ENCODE peak calls at places on chromosomes 7 and 10, in five cellular contexts. V is CD8-positive, alpha-beta memory T cell; P is immature natural killer cell; F is H4; J is GM03348. U is an unnamed sample.

GRCh38 chr10:78755075-78755695 is 313.6 kb upstream of the ZMIZ1 start:
- DNase-seq in J (no peak), P (no peak), V (no peak), F (no peak), U (peak)

GRCh38 chr7:122054393-122054792 is 89.7 kb downstream of the AASS start:
- DNase-seq in F (no peak), V (no peak), J (no peak), P (no peak), U (no peak)

GRCh38 chr10:88286030-88286429 is 297.1 kb downstream of the RNLS start:
- DNase-seq in J (no peak), F (no peak), P (no peak), V (no peak), U (no peak)

GRCh38 chr10:6151087-6151977 is 51.4 kb upstream of the PFKFB3 start:
- DNase-seq in F (peak), J (peak), V (peak), P (peak), U (peak)

GRCh38 chr7:56121440-56121839 is 5.2 kb upstream of the NUPR2 start:
- DNase-seq in P (no peak), V (no peak), F (no peak), J (no peak), U (no peak)

GRCh38 chr7:48171190-48171589 is at the start of gene ABCA13:
- DNase-seq in P (no peak), V (no peak), J (peak), F (peak), U (peak)

GRCh38 chr7:44283381-44284211 is 41.8 kb downstream of the CAMK2B start:
- DNase-seq in F (no peak), P (no peak), V (no peak), J (no peak), U (no peak)

GRCh38 chr7:155392726-155393570 is 65.0 kb upstream of the EN2 start:
- DNase-seq in J (no peak), F (no peak), P (no peak), V (no peak), U (no peak)

GRCh38 chr7:114047889-114048288 is 129.1 kb upstream of the PPP1R3A start:
- DNase-seq in F (peak), V (no peak), P (no peak), J (peak), U (no peak)

GRCh38 chr10:72738476-72738875 is 46.5 kb downstream of the MCU start:
- DNase-seq in J (no peak), F (no peak), V (no peak), P (no peak), U (no peak)

GRCh38 chr7:151859948-151860685 is 16.8 kb downstream of the PRKAG2 start:
- DNase-seq in P (no peak), F (no peak), V (no peak), J (no peak), U (no peak)

GRCh38 chr7:51070163-51070562 is 246.4 kb downstream of the COBL start:
- DNase-seq in F (no peak), J (no peak), V (no peak), P (no peak), U (no peak)

GRCh38 chr7:38007096-38007495 is 86.7 kb downstream of the EPDR1 start:
- DNase-seq in J (no peak), F (no peak), V (no peak), P (no peak), U (peak)

GRCh38 chr7:100678291-100678984 is 4.9 kb downstream of the GNB2 start:
- DNase-seq in P (no peak), V (no peak), J (no peak), F (no peak), U (no peak)

GRCh38 chr10:20446794-20447193 is 450.3 kb downstream of the NEBL start:
- DNase-seq in F (no peak), V (no peak), J (no peak), P (no peak), U (no peak)

GRCh38 chr7:88167223-88167622 is 52.6 kb downstream of the SRI start:
- DNase-seq in J (no peak), V (no peak), F (no peak), P (no peak), U (peak)

GRCh38 chr7:5222861-5223411 is 32.9 kb downstream of the WIPI2 start:
- DNase-seq in J (no peak), F (no peak), V (no peak), P (no peak), U (peak)

GRCh38 chr10:3077940-3078630 is 10.7 kb downstream of the PFKP start:
- DNase-seq in F (no peak), V (no peak), J (no peak), P (no peak), U (peak)

GRCh38 chr10:44369851-44370250 is 15.0 kb downstream of the CXCL12 start:
- DNase-seq in P (no peak), F (no peak), J (peak), V (no peak), U (no peak)

GRCh38 chr7:108455833-108456677 is at the start of gene NRCAM:
- DNase-seq in V (no peak), P (no peak), J (peak), F (peak), U (peak)

GRCh38 chr7:77540402-77540822 is 3.3 kb downstream of the PTPN12 start:
- DNase-seq in P (no peak), J (no peak), F (no peak), V (no peak), U (no peak)

GRCh38 chr7:158245724-158246041 is 341.9 kb downstream of the PTPRN2 start:
- DNase-seq in P (no peak), V (no peak), F (no peak), J (peak), U (no peak)

GRCh38 chr10:119333146-119333792 is 125.9 kb downstream of the GRK5 start:
- DNase-seq in F (peak), V (no peak), J (no peak), P (no peak), U (no peak)

GRCh38 chr10:75043256-75044121 is 68.0 kb upstream of the SAMD8 start:
- DNase-seq in F (no peak), V (peak), J (no peak), P (peak), U (peak)

GRCh38 chr10:42519761-42520460 is 118.5 kb downstream of the ZNF33B start:
- DNase-seq in J (no peak), F (no peak), V (no peak), P (no peak), U (no peak)

GRCh38 chr10:110495731-110496552 is 1.8 kb upstream of the DUSP5 start:
- DNase-seq in J (peak), P (peak), V (peak), F (peak), U (peak)